ENCODE peak calls at places on chromosome 7, in seven cellular contexts. One of them, this sample, is unnamed.

GRCh38 chr7:12968836-12969422 is 281.5 kb downstream of the ARL4A start:
- DNase-seq in GM12878: no peak
- DNase-seq in H1: no peak
- DNase-seq in GM12892: no peak
- DNase-seq in SK-N-SH: no peak
- DNase-seq in HepG2: peak
- DNase-seq in K562: no peak
- DNase-seq in this sample: no peak

GRCh38 chr7:157621131-157621681 is 284.4 kb downstream of the DNAJB6 start:
- DNase-seq in HepG2: no peak
- DNase-seq in SK-N-SH: no peak
- DNase-seq in K562: no peak
- DNase-seq in H1: no peak
- DNase-seq in GM12878: no peak
- DNase-seq in GM12892: no peak
- DNase-seq in this sample: no peak

GRCh38 chr7:81457858-81458522 is 311.9 kb downstream of the HGF start:
- DNase-seq in GM12892: no peak
- DNase-seq in SK-N-SH: no peak
- DNase-seq in H1: no peak
- DNase-seq in K562: no peak
- DNase-seq in GM12878: no peak
- DNase-seq in HepG2: no peak
- DNase-seq in this sample: no peak

GRCh38 chr7:335358-336148 is 45.6 kb downstream of the FOXL3 start:
- DNase-seq in K562: no peak
- DNase-seq in SK-N-SH: no peak
- DNase-seq in HepG2: no peak
- DNase-seq in H1: no peak
- DNase-seq in GM12878: no peak
- DNase-seq in GM12892: no peak
- DNase-seq in this sample: no peak

GRCh38 chr7:54839538-54840213 is 80.7 kb upstream of the SEC61G start:
- DNase-seq in SK-N-SH: peak
- DNase-seq in K562: no peak
- DNase-seq in GM12878: no peak
- DNase-seq in H1: peak
- DNase-seq in GM12892: no peak
- DNase-seq in HepG2: peak
- DNase-seq in this sample: no peak

GRCh38 chr7:11343818-11344413 is 370.2 kb downstream of the PHF14 start:
- DNase-seq in K562: peak
- DNase-seq in GM12892: no peak
- DNase-seq in GM12878: no peak
- DNase-seq in HepG2: peak
- DNase-seq in SK-N-SH: peak
- DNase-seq in H1: no peak
- DNase-seq in this sample: no peak

GRCh38 chr7:26155531-26156375 is 3.8 kb downstream of the NFE2L3 start:
- DNase-seq in K562: no peak
- DNase-seq in GM12878: no peak
- DNase-seq in SK-N-SH: no peak
- DNase-seq in HepG2: peak
- DNase-seq in GM12892: no peak
- DNase-seq in H1: no peak
- DNase-seq in this sample: no peak

GRCh38 chr7:114419441-114420107 is 5.0 kb downstream of the FOXP2 start:
- DNase-seq in K562: no peak
- DNase-seq in H1: no peak
- DNase-seq in HepG2: no peak
- DNase-seq in SK-N-SH: no peak
- DNase-seq in GM12878: no peak
- DNase-seq in GM12892: no peak
- DNase-seq in this sample: no peak

GRCh38 chr7:95972554-95972953 is 200.2 kb downstream of the DYNC1I1 start:
- DNase-seq in HepG2: no peak
- DNase-seq in SK-N-SH: no peak
- DNase-seq in K562: no peak
- DNase-seq in GM12892: no peak
- DNase-seq in GM12878: no peak
- DNase-seq in H1: no peak
- DNase-seq in this sample: no peak

GRCh38 chr7:26038201-26038990 is 113.6 kb upstream of the NFE2L3 start:
- DNase-seq in SK-N-SH: no peak
- DNase-seq in HepG2: no peak
- DNase-seq in GM12878: no peak
- DNase-seq in H1: no peak
- DNase-seq in K562: no peak
- DNase-seq in GM12892: no peak
- DNase-seq in this sample: no peak

GRCh38 chr7:129295015-129295423 is 70.2 kb downstream of the AHCYL2 start:
- DNase-seq in GM12878: no peak
- DNase-seq in HepG2: no peak
- DNase-seq in SK-N-SH: no peak
- DNase-seq in K562: no peak
- DNase-seq in GM12892: no peak
- DNase-seq in H1: no peak
- DNase-seq in this sample: no peak

DNA sequence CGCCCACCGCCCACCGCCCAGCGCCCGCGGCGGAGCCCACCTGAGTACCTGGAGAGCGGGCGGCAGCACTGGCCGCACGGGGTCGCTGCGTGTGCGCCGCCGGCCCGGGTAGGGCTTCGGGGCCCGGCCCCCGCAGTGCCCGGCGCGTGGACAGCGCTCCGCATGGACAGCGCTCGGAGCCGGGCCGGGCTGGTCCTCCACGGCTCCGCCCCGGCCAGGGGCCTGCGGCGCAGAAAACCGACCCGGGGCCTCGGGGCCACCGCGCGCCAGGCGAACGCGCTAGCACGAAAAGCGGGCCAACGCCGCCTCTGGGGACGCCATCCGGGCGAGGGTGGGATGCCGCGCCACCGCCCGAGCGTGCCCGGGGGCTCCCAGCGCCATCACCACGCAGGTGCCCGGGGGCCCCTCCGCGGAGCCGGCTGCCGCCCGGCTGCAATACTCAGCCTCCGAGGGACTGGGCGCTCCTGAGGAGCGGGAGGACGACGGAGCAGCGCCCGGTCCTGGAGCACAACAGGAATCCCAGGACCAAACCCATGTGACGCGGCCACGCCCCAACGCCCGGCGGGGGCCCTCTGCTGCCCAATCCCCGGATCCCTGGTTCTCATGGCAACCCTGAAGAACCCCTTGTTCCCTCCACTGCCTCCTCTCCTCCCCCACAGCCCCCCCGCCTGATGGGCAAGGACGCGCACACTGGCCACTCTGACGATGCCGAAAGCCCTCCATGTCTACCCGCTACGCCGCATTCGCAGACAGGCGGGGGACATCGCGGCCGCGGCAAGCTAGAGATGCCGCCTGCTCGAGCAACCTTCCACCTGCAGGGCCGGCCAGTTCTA is at the start of gene GRB10:
- DNase-seq in GM12878: no peak
- DNase-seq in GM12892: no peak
- DNase-seq in SK-N-SH: peak
- DNase-seq in HepG2: no peak
- DNase-seq in K562: peak
- DNase-seq in H1: no peak
- DNase-seq in this sample: no peak
- TF ChIP-seq POLR2AphosphoS5 in GM12878: no peak
- TF ChIP-seq POLR2AphosphoS5 in GM12892: no peak
- TF ChIP-seq POLR2AphosphoS5 in SK-N-SH: no peak
- TF ChIP-seq POLR2AphosphoS5 in HepG2: no peak
- TF ChIP-seq POLR2AphosphoS5 in K562: no peak
- TF ChIP-seq POLR2AphosphoS5 in H1: no peak
- TF ChIP-seq POLR2AphosphoS5 in this sample: no peak

GRCh38 chr7:79868010-79868409 is 266.6 kb upstream of the GNAI1 start:
- DNase-seq in K562: no peak
- DNase-seq in H1: no peak
- DNase-seq in GM12892: no peak
- DNase-seq in SK-N-SH: no peak
- DNase-seq in GM12878: no peak
- DNase-seq in HepG2: no peak
- DNase-seq in this sample: no peak
- TF ChIP-seq TAF1 in K562: no peak
- TF ChIP-seq TAF1 in H1: no peak
- TF ChIP-seq TAF1 in GM12892: no peak
- TF ChIP-seq TAF1 in SK-N-SH: no peak
- TF ChIP-seq TAF1 in GM12878: no peak
- TF ChIP-seq TAF1 in HepG2: no peak
- TF ChIP-seq TAF1 in this sample: no peak

GRCh38 chr7:113085781-113086390 is 741 bp downstream of the GPR85 start:
- DNase-seq in GM12892: no peak
- DNase-seq in GM12878: no peak
- DNase-seq in SK-N-SH: peak
- DNase-seq in K562: no peak
- DNase-seq in HepG2: no peak
- DNase-seq in H1: no peak
- DNase-seq in this sample: no peak
- TF ChIP-seq POLR2AphosphoS5 in GM12892: no peak
- TF ChIP-seq POLR2AphosphoS5 in GM12878: no peak
- TF ChIP-seq POLR2AphosphoS5 in SK-N-SH: no peak
- TF ChIP-seq POLR2AphosphoS5 in K562: no peak
- TF ChIP-seq POLR2AphosphoS5 in HepG2: no peak
- TF ChIP-seq POLR2AphosphoS5 in H1: no peak
- TF ChIP-seq POLR2AphosphoS5 in this sample: no peak

GRCh38 chr7:154873722-154874121 is 129.2 kb downstream of the PAXIP1 start:
- DNase-seq in H1: no peak
- DNase-seq in GM12878: no peak
- DNase-seq in HepG2: no peak
- DNase-seq in SK-N-SH: no peak
- DNase-seq in GM12892: no peak
- DNase-seq in K562: no peak
- DNase-seq in this sample: no peak

GRCh38 chr7:154874409-154875113 is 128.4 kb downstream of the PAXIP1 start:
- DNase-seq in GM12892: no peak
- DNase-seq in K562: no peak
- DNase-seq in GM12878: no peak
- DNase-seq in SK-N-SH: no peak
- DNase-seq in HepG2: no peak
- DNase-seq in H1: no peak
- DNase-seq in this sample: no peak

GRCh38 chr7:154872811-154873570 is 129.9 kb downstream of the PAXIP1 start:
- DNase-seq in HepG2: no peak
- DNase-seq in GM12878: no peak
- DNase-seq in GM12892: no peak
- DNase-seq in H1: no peak
- DNase-seq in SK-N-SH: no peak
- DNase-seq in K562: no peak
- DNase-seq in this sample: no peak

GRCh38 chr7:154871928-154872750 is 130.8 kb downstream of the PAXIP1 start:
- DNase-seq in GM12878: no peak
- DNase-seq in SK-N-SH: peak
- DNase-seq in K562: no peak
- DNase-seq in HepG2: no peak
- DNase-seq in H1: no peak
- DNase-seq in GM12892: no peak
- DNase-seq in this sample: no peak

GRCh38 chr7:154875297-154875696 is 127.6 kb downstream of the PAXIP1 start:
- DNase-seq in SK-N-SH: no peak
- DNase-seq in HepG2: no peak
- DNase-seq in GM12878: no peak
- DNase-seq in GM12892: no peak
- DNase-seq in K562: no peak
- DNase-seq in H1: no peak
- DNase-seq in this sample: no peak
- TF ChIP-seq TAF1 in SK-N-SH: no peak
- TF ChIP-seq TAF1 in HepG2: no peak
- TF ChIP-seq TAF1 in GM12878: no peak
- TF ChIP-seq TAF1 in GM12892: no peak
- TF ChIP-seq TAF1 in K562: no peak
- TF ChIP-seq TAF1 in H1: no peak
- TF ChIP-seq TAF1 in this sample: no peak

DNA sequence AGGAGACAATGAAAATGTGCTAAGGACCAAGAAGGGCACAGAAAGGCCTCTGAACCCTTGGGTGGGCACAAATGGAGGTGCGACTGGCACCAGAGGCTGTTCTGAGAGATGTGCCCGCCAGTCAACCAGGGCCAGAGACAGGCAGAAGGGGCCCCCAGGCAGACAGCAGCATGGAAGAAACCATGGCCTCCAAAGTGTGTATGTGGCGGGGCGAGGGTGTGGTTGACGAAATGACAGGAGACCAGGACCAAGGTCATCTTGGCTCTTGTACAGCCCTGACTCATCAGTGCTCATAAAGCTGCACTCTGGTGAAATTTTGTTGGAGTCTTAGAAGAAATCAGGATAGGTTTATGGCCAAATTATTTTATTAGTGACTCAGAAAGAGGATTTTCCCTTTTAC is 4.0 kb upstream of the MRPS24 start:
- DNase-seq in HepG2: no peak
- DNase-seq in GM12878: no peak
- DNase-seq in K562: peak
- DNase-seq in SK-N-SH: no peak
- DNase-seq in H1: no peak
- DNase-seq in GM12892: no peak
- DNase-seq in this sample: no peak
- TF ChIP-seq POLR2AphosphoS5 in HepG2: no peak
- TF ChIP-seq POLR2AphosphoS5 in GM12878: no peak
- TF ChIP-seq POLR2AphosphoS5 in K562: no peak
- TF ChIP-seq POLR2AphosphoS5 in SK-N-SH: no peak
- TF ChIP-seq POLR2AphosphoS5 in H1: no peak
- TF ChIP-seq POLR2AphosphoS5 in GM12892: no peak
- TF ChIP-seq POLR2AphosphoS5 in this sample: no peak

This sample was measured in GM12891.